ENCODE peak calls at places on chromosomes 2 and 18, in eight cellular contexts. N is GDM1; B is trophoblast cell; O is stimulated activated CD4-positive, alpha-beta T cell treated with anti-CD3 and anti-CD28 coated beads, Interleukin-4, amount 100 ng/mL, for 1 hour; M is CD8-positive, alpha-beta T cell; C is NAMALWA; P is hippocampal formation; V is occipital lobe. J is an unnamed sample.

GRCh38 chr2:143148757-143149156 is 19.5 kb downstream of the ARHGAP15 start:
- DNase-seq in V (no peak), P (no peak), N (no peak), M (no peak), C (no peak), B (no peak), O (no peak), J (no peak)

GRCh38 chr2:38486213-38487026 is 109.3 kb upstream of the ATL2 start:
- DNase-seq in V (no peak), O (no peak), C (no peak), B (no peak), M (no peak), P (no peak), N (no peak), J (no peak)

GRCh38 chr2:63569740-63570139 is 18.5 kb downstream of the WDPCP start:
- DNase-seq in M (no peak), O (no peak), B (no peak), C (no peak), P (no peak), N (no peak), V (no peak), J (no peak)

GRCh38 chr2:84805250-84805917 is 75.5 kb downstream of the TRABD2A start:
- DNase-seq in O (no peak), B (no peak), V (no peak), P (no peak), N (no peak), M (no peak), C (no peak), J (no peak)

GRCh38 chr18:29962579-29962978 is 1080.0 kb downstream of the DSC3 start:
- DNase-seq in N (no peak), P (no peak), O (no peak), V (no peak), C (no peak), B (peak; percentile 1), M (no peak), J (no peak)

GRCh38 chr2:74860521-74860920 is 26.6 kb downstream of the HK2 start:
- DNase-seq in N (no peak), M (no peak), C (no peak), B (no peak), V (no peak), O (no peak), P (no peak), J (no peak)

GRCh38 chr2:234453216-234453615 is 43.7 kb downstream of the ARL4C start:
- DNase-seq in V (no peak), M (no peak), N (no peak), P (no peak), O (no peak), C (no peak), B (no peak), J (no peak)

GRCh38 chr2:107259411-107260195 is 373.6 kb upstream of the ST6GAL2 start:
- DNase-seq in V (no peak), O (no peak), C (no peak), M (no peak), N (no peak), B (no peak), P (no peak), J (no peak)

GRCh38 chr2:207394812-207395534 is 134.8 kb upstream of the CREB1 start:
- DNase-seq in O (peak; percentile 23), V (no peak), B (peak; percentile 30), N (no peak), P (no peak), M (no peak), C (no peak), J (no peak)

GRCh38 chr2:182915369-182916326 is 49.2 kb upstream of the FRZB start:
- DNase-seq in M (no peak), P (no peak), O (no peak), C (no peak), V (no peak), N (no peak), B (no peak), J (no peak)

GRCh38 chr2:226313071-226313470 is 486.5 kb downstream of the IRS1 start:
- DNase-seq in P (no peak), M (no peak), V (no peak), B (no peak), N (no peak), C (no peak), O (no peak), J (no peak)

GRCh38 chr18:79629606-79630005 is 50.0 kb upstream of the CTDP1 start:
- DNase-seq in V (no peak), P (no peak), M (no peak), B (no peak), C (no peak), O (no peak), N (no peak), J (no peak)

GRCh38 chr2:8577573-8577972 is 104.3 kb upstream of the ID2 start:
- DNase-seq in P (no peak), M (no peak), B (no peak), O (no peak), V (no peak), N (no peak), C (no peak), J (no peak)

GRCh38 chr2:16629044-16629443 is 36.6 kb downstream of the CYRIA start:
- DNase-seq in B (no peak), O (no peak), C (no peak), M (no peak), P (no peak), V (no peak), N (no peak), J (no peak)

GRCh38 chr18:12474876-12475275 is 67.1 kb downstream of the PRELID3A start:
- DNase-seq in C (no peak), P (no peak), M (no peak), O (no peak), V (no peak), B (no peak), N (no peak), J (no peak)

GRCh38 chr2:127220102-127220806 is at the start of gene CYP27C1:
- DNase-seq in M (no peak), C (no peak), O (peak; percentile 9), V (no peak), B (no peak), P (no peak), N (no peak), J (no peak)

GRCh38 chr2:10126627-10127026 is 4.1 kb downstream of the RRM2 start:
- DNase-seq in P (no peak), B (no peak), C (no peak), M (no peak), V (no peak), O (no peak), N (no peak), J (no peak)

GRCh38 chr2:26632624-26633185 is 8.5 kb downstream of the CIB4 start:
- DNase-seq in V (no peak), B (no peak), C (no peak), O (no peak), N (no peak), P (no peak), M (no peak), J (no peak)

GRCh38 chr2:144583741-144584453 is 64.0 kb upstream of the ZEB2 start:
- DNase-seq in V (no peak), M (no peak), N (no peak), B (peak; percentile 28), C (no peak), P (no peak), O (no peak), J (no peak)

GRCh38 chr2:50863218-50863617 is 168.7 kb downstream of the NRXN1 start:
- DNase-seq in B (no peak), V (no peak), M (no peak), P (no peak), N (no peak), O (no peak), C (peak; percentile 53), J (no peak)

GRCh38 chr18:72675394-72675793 is 131.3 kb upstream of the CBLN2 start:
- DNase-seq in N (no peak), B (peak; percentile 15), P (no peak), O (no peak), V (no peak), C (no peak), M (no peak), J (no peak)

GRCh38 chr2:27849558-27849957 is 40.6 kb downstream of the RBKS start:
- DNase-seq in B (no peak), O (no peak), M (no peak), C (no peak), N (no peak), P (no peak), V (no peak), J (no peak)

GRCh38 chr2:203685081-203685621 is 21.3 kb upstream of the CD28 start:
- DNase-seq in C (no peak), M (no peak), N (no peak), V (no peak), O (no peak), B (peak; percentile 19), P (no peak), J (no peak)

GRCh38 chr2:128594273-128594910 is 275.7 kb upstream of the HS6ST1 start:
- DNase-seq in C (no peak), B (no peak), P (no peak), O (no peak), N (no peak), M (no peak), V (no peak), J (no peak)

GRCh38 chr2:140759431-140760156 is 1371.2 kb downstream of the LRP1B start:
- DNase-seq in P (peak; percentile 24), N (no peak), M (no peak), O (no peak), C (no peak), B (no peak), V (no peak), J (peak; percentile 44)

GRCh38 chr2:157376041-157376440 is 50.4 kb upstream of the ERMN start:
- DNase-seq in P (no peak), O (no peak), B (no peak), C (no peak), V (no peak), N (no peak), M (no peak), J (no peak)

GRCh38 chr2:102368461-102369109 is 13.0 kb downstream of the IL18R1 start:
- DNase-seq in V (no peak), B (no peak), N (no peak), M (no peak), C (no peak), O (no peak), P (no peak), J (no peak)

GRCh38 chr2:1265454-1265853 is 147.8 kb upstream of the TPO start:
- DNase-seq in V (no peak), O (no peak), N (no peak), M (no peak), P (no peak), C (no peak), B (no peak), J (no peak)

J was measured in Ammon's horn.